ENCODE peak calls at places on chromosomes 5 and 9, in six cellular contexts. V is HFFc6, G is BJ, Y is psoas muscle, W is nephron progenitor cell, T is Panc1. R is an unnamed sample.

GRCh38 chr5:168891175-168891812 is 312.1 kb upstream of the PANK3 start:
- DNase-seq in V (no peak), G (no peak), Y (no peak), W (no peak), T (no peak), R (no peak)

GRCh38 chr5:42828661-42829060 is 17.0 kb upstream of the SELENOP start:
- DNase-seq in V (no peak), G (no peak), Y (no peak), W (no peak), T (no peak), R (no peak)

GRCh38 chr5:54081415-54081814 is 229.0 kb downstream of the ARL15 start:
- DNase-seq in V (no peak), G (no peak), Y (no peak), W (no peak), T (no peak), R (no peak)

GRCh38 chr5:168529361-168530234 is 493 bp downstream of the FBLL1 start:
- DNase-seq in V (no peak), G (no peak), Y (no peak), W (peak), T (no peak), R (no peak)

GRCh38 chr5:39755986-39756385 is 331.2 kb upstream of the DAB2 start:
- DNase-seq in V (peak), G (peak), Y (no peak), W (no peak), T (peak), R (peak)

GRCh38 chr9:114112778-114113585 is 13.9 kb upstream of the KIF12 start:
- DNase-seq in V (peak), G (peak), Y (peak), W (no peak), T (no peak), R (no peak)

GRCh38 chr5:77775773-77776605 is at the start of gene TBCA:
- DNase-seq in V (peak), G (peak), Y (peak), W (peak), T (peak), R (peak)

GRCh38 chr9:131270171-131271015 is 5.9 kb downstream of the FAM78A start:
- DNase-seq in V (no peak), G (no peak), Y (peak), W (no peak), T (no peak), R (no peak)

GRCh38 chr9:4106744-4107143 is 193.1 kb downstream of the GLIS3 start:
- DNase-seq in V (peak), G (no peak), Y (no peak), W (no peak), T (no peak), R (no peak)

GRCh38 chr5:5042786-5043185 is 97.3 kb upstream of the ADAMTS16 start:
- DNase-seq in V (no peak), G (no peak), Y (no peak), W (no peak), T (no peak), R (no peak)

GRCh38 chr5:55691265-55692105 is 20.6 kb downstream of the SLC38A9 start:
- DNase-seq in V (peak), G (no peak), Y (no peak), W (no peak), T (peak), R (no peak)

GRCh38 chr5:105954341-105954740 is 1716.4 kb downstream of the EFNA5 start:
- DNase-seq in V (no peak), G (no peak), Y (no peak), W (no peak), T (no peak), R (no peak)

GRCh38 chr9:88991066-88992030 is at the start of gene S1PR3:
- DNase-seq in V (no peak), G (no peak), Y (peak), W (peak), T (no peak), R (no peak)

GRCh38 chr9:9412241-9412640 is 1200.6 kb downstream of the PTPRD start:
- DNase-seq in V (no peak), G (no peak), Y (no peak), W (no peak), T (no peak), R (no peak)

GRCh38 chr9:76379494-76379893 is 14.7 kb downstream of the RFK start:
- DNase-seq in V (no peak), G (no peak), Y (no peak), W (no peak), T (no peak), R (no peak)

GRCh38 chr5:5886812-5887486 is 464.5 kb downstream of the ICE1 start:
- DNase-seq in V (no peak), G (no peak), Y (peak), W (peak), T (no peak), R (no peak)

GRCh38 chr9:82149647-82150046 is 161.1 kb downstream of the SPATA31D1 start:
- DNase-seq in V (no peak), G (no peak), Y (no peak), W (no peak), T (no peak), R (no peak)

GRCh38 chr9:93592389-93593021 is 16.1 kb downstream of the PHF2 start:
- DNase-seq in V (no peak), G (no peak), Y (peak), W (no peak), T (no peak), R (no peak)
- TF ChIP-seq CTCF in V (peak), G (peak), Y (no peak), W (no peak), T (no peak), R (no peak)

DNA sequence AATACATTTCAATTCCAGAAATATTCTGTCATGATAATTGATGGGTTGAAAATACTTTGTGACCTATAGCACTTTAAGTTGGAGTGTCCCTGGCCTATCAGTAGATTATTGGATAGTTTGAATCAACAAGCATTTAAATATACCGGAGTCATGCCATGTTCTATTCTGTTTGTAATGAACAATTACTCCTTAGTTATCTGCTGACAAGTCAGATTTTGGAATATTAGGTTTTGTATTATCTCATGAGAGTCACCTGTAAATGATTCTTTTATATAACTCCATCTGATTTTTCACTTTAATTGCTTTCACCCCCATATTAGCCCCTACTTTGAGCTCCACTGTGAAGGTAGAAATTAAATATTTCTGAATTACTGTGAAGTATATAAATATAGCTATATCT is 92.5 kb upstream of the SH3GL2 start:
- DNase-seq in V (no peak), G (no peak), Y (no peak), W (no peak), T (no peak), R (no peak)
- TF ChIP-seq CTCF in V (no peak), G (no peak), Y (no peak), W (no peak), T (no peak), R (no peak)

GRCh38 chr9:84325347-84325982 is 15.1 kb downstream of the SLC28A3 start:
- DNase-seq in V (no peak), G (no peak), Y (no peak), W (no peak), T (no peak), R (no peak)
- TF ChIP-seq CTCF in V (no peak), G (no peak), Y (no peak), W (no peak), T (no peak), R (no peak)

DNA sequence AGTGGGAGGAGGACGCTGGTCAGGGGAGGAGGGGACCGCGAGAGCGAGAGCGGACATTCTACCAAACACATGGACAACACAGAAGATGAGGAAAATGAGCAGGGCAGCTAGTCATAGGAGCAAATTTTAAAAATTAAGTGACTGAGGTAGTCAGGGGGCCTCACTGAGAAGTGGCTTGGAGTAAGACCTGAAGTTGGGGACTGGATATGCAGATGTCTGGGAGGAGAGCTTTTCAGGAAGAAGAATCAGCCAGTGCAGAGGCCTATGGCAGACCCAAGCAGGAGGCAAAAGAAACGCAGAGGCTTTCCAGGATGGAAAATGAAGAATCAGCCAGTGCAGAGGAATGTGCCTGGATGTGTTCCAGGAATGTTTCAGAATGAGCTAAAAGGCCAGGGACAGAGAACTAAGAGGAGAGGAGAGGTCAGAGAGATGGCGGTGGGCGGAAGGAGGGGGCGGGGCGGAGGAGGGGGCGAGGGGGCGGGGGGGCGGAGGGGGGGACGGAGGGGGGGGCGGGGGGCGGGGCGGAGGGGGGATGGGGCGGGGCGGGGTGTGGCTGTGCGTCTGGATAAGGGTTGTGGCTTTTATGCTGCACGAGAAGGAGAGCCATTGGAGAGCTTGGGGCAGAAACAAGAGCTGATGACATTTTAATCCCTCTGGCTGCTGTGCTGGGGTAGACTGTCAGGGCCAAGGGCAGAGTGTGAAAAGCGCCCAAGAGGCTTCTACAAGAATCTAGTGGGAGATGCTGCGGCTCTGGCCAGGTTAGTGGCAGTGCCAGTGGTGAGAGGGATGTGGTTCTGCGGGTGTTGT is 129.6 kb downstream of the KCNIP1 start:
- DNase-seq in V (peak), G (peak), Y (peak), W (peak), T (peak), R (peak)
- TF ChIP-seq CTCF in V (peak), G (no peak), Y (no peak), W (no peak), T (peak), R (no peak)

GRCh38 chr5:150777685-150778084 is 872 bp upstream of the SMIM3 start:
- DNase-seq in V (no peak), G (no peak), Y (no peak), W (no peak), T (no peak), R (no peak)

GRCh38 chr5:150778103-150778516 is 447 bp upstream of the SMIM3 start:
- DNase-seq in V (no peak), G (no peak), Y (no peak), W (no peak), T (no peak), R (no peak)

GRCh38 chr5:150779397-150780179 is 1.0 kb downstream of the SMIM3 start:
- DNase-seq in V (no peak), G (no peak), Y (no peak), W (no peak), T (no peak), R (no peak)

GRCh38 chr5:150780180-150780692 is 1.7 kb downstream of the SMIM3 start:
- DNase-seq in V (peak), G (peak), Y (peak), W (no peak), T (no peak), R (no peak)

GRCh38 chr5:150778517-150779396 is at the start of gene SMIM3:
- DNase-seq in V (peak), G (no peak), Y (peak), W (peak), T (no peak), R (no peak)
- TF ChIP-seq CTCF in V (peak), G (peak), Y (peak), W (no peak), T (peak), R (peak)

DNA sequence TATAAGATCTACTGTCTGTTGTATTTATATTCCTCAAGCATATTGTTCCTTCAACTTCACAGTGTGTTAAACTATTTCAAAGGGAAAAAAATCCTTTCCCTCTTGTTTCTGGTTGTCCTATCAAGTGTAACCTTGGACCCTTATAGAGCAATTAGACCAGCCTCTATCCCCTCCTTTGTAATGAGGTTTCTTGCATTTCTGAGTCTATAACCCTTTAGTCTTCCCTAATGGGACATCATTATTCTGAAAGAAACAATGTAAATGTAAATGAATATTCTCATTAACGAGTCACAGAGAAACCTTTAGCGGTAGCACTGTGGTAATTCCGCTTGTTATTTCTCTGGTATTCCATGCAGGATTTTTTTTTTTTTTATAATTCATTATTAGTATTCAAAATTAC is 197.3 kb downstream of the CNTLN start:
- DNase-seq in V (no peak), G (no peak), Y (no peak), W (no peak), T (no peak), R (no peak)
- TF ChIP-seq CTCF in V (no peak), G (no peak), Y (no peak), W (no peak), T (no peak), R (no peak)

R was measured in AG04449.